ENCODE peak calls at places on chromosomes 11 and 22, in eight cellular contexts. One of them, this sample, is unnamed.

GRCh38 chr22:23750744-23751440 is at the start of gene ZNF70:
- DNase-seq in HCT116: peak; percentile 69
- DNase-seq in A549: peak; percentile 82
- DNase-seq in H1: no peak
- DNase-seq in endothelial cell of umbilical vein: peak; percentile 60
- DNase-seq in GM12878: no peak
- DNase-seq in K562: peak; percentile 85
- DNase-seq in HepG2: peak; percentile 69
- DNase-seq in this sample: peak; percentile 88

GRCh38 chr11:68843052-68843561 is 1.4 kb upstream of the CPT1A start:
- DNase-seq in HCT116: no peak
- DNase-seq in A549: no peak
- DNase-seq in H1: no peak
- DNase-seq in endothelial cell of umbilical vein: peak; percentile 37
- DNase-seq in GM12878: no peak
- DNase-seq in K562: no peak
- DNase-seq in HepG2: no peak
- DNase-seq in this sample: peak; percentile 82

GRCh38 chr11:95154514-95154913 is 64.9 kb downstream of the ENDOD1 start:
- DNase-seq in HCT116: peak; percentile 41
- DNase-seq in A549: peak; percentile 62
- DNase-seq in H1: no peak
- DNase-seq in endothelial cell of umbilical vein: peak; percentile 36
- DNase-seq in GM12878: no peak
- DNase-seq in K562: peak; percentile 34
- DNase-seq in HepG2: peak; percentile 39
- DNase-seq in this sample: peak; percentile 83

GRCh38 chr11:60310407-60310998 is 16.6 kb upstream of the MS4A6E start:
- DNase-seq in HCT116: no peak
- DNase-seq in A549: no peak
- DNase-seq in H1: no peak
- DNase-seq in endothelial cell of umbilical vein: no peak
- DNase-seq in GM12878: peak; percentile 64
- DNase-seq in K562: no peak
- DNase-seq in HepG2: no peak
- DNase-seq in this sample: peak; percentile 7

GRCh38 chr11:23314162-23314561 is 453.9 kb upstream of the CCDC179 start:
- DNase-seq in HCT116: no peak
- DNase-seq in A549: no peak
- DNase-seq in H1: no peak
- DNase-seq in endothelial cell of umbilical vein: peak; percentile 87
- DNase-seq in GM12878: no peak
- DNase-seq in K562: no peak
- DNase-seq in HepG2: no peak
- DNase-seq in this sample: no peak

GRCh38 chr11:1515082-1516060 is 28.8 kb upstream of the MOB2 start:
- DNase-seq in HCT116: peak; percentile 6
- DNase-seq in A549: peak; percentile 52
- DNase-seq in H1: peak; percentile 49
- DNase-seq in endothelial cell of umbilical vein: peak; percentile 63
- DNase-seq in GM12878: no peak
- DNase-seq in K562: peak; percentile 74
- DNase-seq in HepG2: peak; percentile 23
- DNase-seq in this sample: peak; percentile 67

GRCh38 chr11:27088353-27088752 is 47.7 kb downstream of the BBOX1 start:
- DNase-seq in HCT116: no peak
- DNase-seq in A549: no peak
- DNase-seq in H1: no peak
- DNase-seq in endothelial cell of umbilical vein: no peak
- DNase-seq in GM12878: no peak
- DNase-seq in K562: no peak
- DNase-seq in HepG2: no peak
- DNase-seq in this sample: no peak

GRCh38 chr11:2742611-2743426 is 43.0 kb upstream of the KCNQ1OT1 start:
- DNase-seq in HCT116: no peak
- DNase-seq in A549: no peak
- DNase-seq in H1: no peak
- DNase-seq in endothelial cell of umbilical vein: no peak
- DNase-seq in GM12878: no peak
- DNase-seq in K562: no peak
- DNase-seq in HepG2: no peak
- DNase-seq in this sample: no peak

GRCh38 chr11:66044757-66045156 is 4.2 kb downstream of the GAL3ST3 start:
- DNase-seq in HCT116: no peak
- DNase-seq in A549: no peak
- DNase-seq in H1: no peak
- DNase-seq in endothelial cell of umbilical vein: no peak
- DNase-seq in GM12878: no peak
- DNase-seq in K562: no peak
- DNase-seq in HepG2: no peak
- DNase-seq in this sample: no peak

GRCh38 chr22:37486224-37486845 is at the start of gene MFNG:
- DNase-seq in HCT116: no peak
- DNase-seq in A549: peak; percentile 54
- DNase-seq in H1: no peak
- DNase-seq in endothelial cell of umbilical vein: peak; percentile 80
- DNase-seq in GM12878: peak; percentile 26
- DNase-seq in K562: peak; percentile 86
- DNase-seq in HepG2: peak; percentile 64
- DNase-seq in this sample: peak; percentile 70

GRCh38 chr22:26573026-26573662 is 16.8 kb downstream of the TPST2 start:
- DNase-seq in HCT116: no peak
- DNase-seq in A549: no peak
- DNase-seq in H1: no peak
- DNase-seq in endothelial cell of umbilical vein: peak; percentile 93
- DNase-seq in GM12878: no peak
- DNase-seq in K562: no peak
- DNase-seq in HepG2: no peak
- DNase-seq in this sample: peak; percentile 86

GRCh38 chr11:20000393-20001134 is 159.7 kb downstream of the DBX1 start:
- DNase-seq in HCT116: no peak
- DNase-seq in A549: peak; percentile 48
- DNase-seq in H1: peak; percentile 96
- DNase-seq in endothelial cell of umbilical vein: no peak
- DNase-seq in GM12878: no peak
- DNase-seq in K562: no peak
- DNase-seq in HepG2: peak; percentile 88
- DNase-seq in this sample: no peak

GRCh38 chr22:26643368-26644100 is 13.9 kb upstream of the MIAT start:
- DNase-seq in HCT116: no peak
- DNase-seq in A549: no peak
- DNase-seq in H1: no peak
- DNase-seq in endothelial cell of umbilical vein: no peak
- DNase-seq in GM12878: no peak
- DNase-seq in K562: no peak
- DNase-seq in HepG2: no peak
- DNase-seq in this sample: no peak

GRCh38 chr11:1090600-1091331 is 16.1 kb downstream of the MUC2 start:
- DNase-seq in HCT116: no peak
- DNase-seq in A549: no peak
- DNase-seq in H1: no peak
- DNase-seq in endothelial cell of umbilical vein: no peak
- DNase-seq in GM12878: no peak
- DNase-seq in K562: no peak
- DNase-seq in HepG2: no peak
- DNase-seq in this sample: no peak

GRCh38 chr22:19691721-19692341 is 22.5 kb upstream of the SEPTIN5 start:
- DNase-seq in HCT116: peak; percentile 40
- DNase-seq in A549: peak; percentile 73
- DNase-seq in H1: no peak
- DNase-seq in endothelial cell of umbilical vein: peak; percentile 35
- DNase-seq in GM12878: no peak
- DNase-seq in K562: peak; percentile 93
- DNase-seq in HepG2: no peak
- DNase-seq in this sample: no peak

GRCh38 chr22:36454916-36455570 is 26.4 kb downstream of the TXN2 start:
- DNase-seq in HCT116: peak; percentile 80
- DNase-seq in A549: peak; percentile 94
- DNase-seq in H1: peak; percentile 91
- DNase-seq in endothelial cell of umbilical vein: peak; percentile 92
- DNase-seq in GM12878: peak; percentile 50
- DNase-seq in K562: peak; percentile 93
- DNase-seq in HepG2: no peak
- DNase-seq in this sample: peak; percentile 96

GRCh38 chr22:45239378-45240136 is 1.1 kb downstream of the KIAA0930 start:
- DNase-seq in HCT116: no peak
- DNase-seq in A549: no peak
- DNase-seq in H1: no peak
- DNase-seq in endothelial cell of umbilical vein: no peak
- DNase-seq in GM12878: no peak
- DNase-seq in K562: no peak
- DNase-seq in HepG2: no peak
- DNase-seq in this sample: peak; percentile 76

GRCh38 chr11:27700351-27701261 is at the start of gene BDNF:
- DNase-seq in HCT116: no peak
- DNase-seq in A549: peak; percentile 67
- DNase-seq in H1: no peak
- DNase-seq in endothelial cell of umbilical vein: peak; percentile 55
- DNase-seq in GM12878: no peak
- DNase-seq in K562: no peak
- DNase-seq in HepG2: no peak
- DNase-seq in this sample: no peak

GRCh38 chr11:67516806-67517205 is 6.4 kb downstream of the CABP2 start:
- DNase-seq in HCT116: no peak
- DNase-seq in A549: no peak
- DNase-seq in H1: no peak
- DNase-seq in endothelial cell of umbilical vein: no peak
- DNase-seq in GM12878: no peak
- DNase-seq in K562: no peak
- DNase-seq in HepG2: no peak
- DNase-seq in this sample: no peak

GRCh38 chr11:87020764-87021365 is 16.9 kb upstream of the TMEM135 start:
- DNase-seq in HCT116: no peak
- DNase-seq in A549: no peak
- DNase-seq in H1: no peak
- DNase-seq in endothelial cell of umbilical vein: peak; percentile 45
- DNase-seq in GM12878: no peak
- DNase-seq in K562: no peak
- DNase-seq in HepG2: no peak
- DNase-seq in this sample: no peak

GRCh38 chr11:117327567-117328413 is at the start of gene CEP164:
- DNase-seq in HCT116: peak; percentile 91
- DNase-seq in A549: peak; percentile 94
- DNase-seq in H1: peak; percentile 86
- DNase-seq in endothelial cell of umbilical vein: peak; percentile 95
- DNase-seq in GM12878: peak; percentile 89
- DNase-seq in K562: peak; percentile 95
- DNase-seq in HepG2: peak; percentile 93
- DNase-seq in this sample: peak; percentile 98
- TF ChIP-seq POLR2A in HCT116: no peak
- TF ChIP-seq POLR2A in A549: peak; percentile 45
- TF ChIP-seq POLR2A in H1: no peak
- TF ChIP-seq POLR2A in endothelial cell of umbilical vein: peak; percentile 85
- TF ChIP-seq POLR2A in GM12878: peak; percentile 85
- TF ChIP-seq POLR2A in K562: peak; percentile 79
- TF ChIP-seq POLR2A in HepG2: peak; percentile 55
- TF ChIP-seq POLR2A in this sample: no peak

GRCh38 chr11:115925568-115925904 is 421.3 kb upstream of the CADM1 start:
- DNase-seq in HCT116: no peak
- DNase-seq in A549: no peak
- DNase-seq in H1: no peak
- DNase-seq in endothelial cell of umbilical vein: no peak
- DNase-seq in GM12878: no peak
- DNase-seq in K562: no peak
- DNase-seq in HepG2: no peak
- DNase-seq in this sample: no peak

GRCh38 chr11:115927823-115928329 is 423.7 kb upstream of the CADM1 start:
- DNase-seq in HCT116: no peak
- DNase-seq in A549: no peak
- DNase-seq in H1: no peak
- DNase-seq in endothelial cell of umbilical vein: no peak
- DNase-seq in GM12878: peak; percentile 87
- DNase-seq in K562: no peak
- DNase-seq in HepG2: no peak
- DNase-seq in this sample: no peak

GRCh38 chr11:115926090-115926489 is 421.9 kb upstream of the CADM1 start:
- DNase-seq in HCT116: no peak
- DNase-seq in A549: no peak
- DNase-seq in H1: no peak
- DNase-seq in endothelial cell of umbilical vein: no peak
- DNase-seq in GM12878: no peak
- DNase-seq in K562: no peak
- DNase-seq in HepG2: no peak
- DNase-seq in this sample: no peak

GRCh38 chr11:115924744-115925567 is 420.7 kb upstream of the CADM1 start:
- DNase-seq in HCT116: no peak
- DNase-seq in A549: no peak
- DNase-seq in H1: no peak
- DNase-seq in endothelial cell of umbilical vein: no peak
- DNase-seq in GM12878: peak; percentile 99
- DNase-seq in K562: no peak
- DNase-seq in HepG2: no peak
- DNase-seq in this sample: no peak

GRCh38 chr11:115926601-115927000 is 422.4 kb upstream of the CADM1 start:
- DNase-seq in HCT116: no peak
- DNase-seq in A549: no peak
- DNase-seq in H1: no peak
- DNase-seq in endothelial cell of umbilical vein: no peak
- DNase-seq in GM12878: no peak
- DNase-seq in K562: no peak
- DNase-seq in HepG2: no peak
- DNase-seq in this sample: no peak
- TF ChIP-seq MAX in HCT116: no peak
- TF ChIP-seq MAX in A549: no peak
- TF ChIP-seq MAX in H1: no peak
- TF ChIP-seq MAX in endothelial cell of umbilical vein: no peak
- TF ChIP-seq MAX in GM12878: no peak
- TF ChIP-seq MAX in K562: no peak
- TF ChIP-seq MAX in HepG2: no peak
- TF ChIP-seq MAX in this sample: no peak

GRCh38 chr22:21629262-21630149 is at the start of gene YDJC:
- DNase-seq in HCT116: peak; percentile 87
- DNase-seq in A549: peak; percentile 92
- DNase-seq in H1: peak; percentile 82
- DNase-seq in endothelial cell of umbilical vein: peak; percentile 92
- DNase-seq in GM12878: peak; percentile 73
- DNase-seq in K562: peak; percentile 100
- DNase-seq in HepG2: peak; percentile 90
- DNase-seq in this sample: peak; percentile 96
- TF ChIP-seq POLR2A in HCT116: peak; percentile 73
- TF ChIP-seq POLR2A in A549: peak; percentile 79
- TF ChIP-seq POLR2A in H1: no peak
- TF ChIP-seq POLR2A in endothelial cell of umbilical vein: peak; percentile 69
- TF ChIP-seq POLR2A in GM12878: peak; percentile 84
- TF ChIP-seq POLR2A in K562: no peak
- TF ChIP-seq POLR2A in HepG2: peak; percentile 85
- TF ChIP-seq POLR2A in this sample: peak; percentile 83

DNA sequence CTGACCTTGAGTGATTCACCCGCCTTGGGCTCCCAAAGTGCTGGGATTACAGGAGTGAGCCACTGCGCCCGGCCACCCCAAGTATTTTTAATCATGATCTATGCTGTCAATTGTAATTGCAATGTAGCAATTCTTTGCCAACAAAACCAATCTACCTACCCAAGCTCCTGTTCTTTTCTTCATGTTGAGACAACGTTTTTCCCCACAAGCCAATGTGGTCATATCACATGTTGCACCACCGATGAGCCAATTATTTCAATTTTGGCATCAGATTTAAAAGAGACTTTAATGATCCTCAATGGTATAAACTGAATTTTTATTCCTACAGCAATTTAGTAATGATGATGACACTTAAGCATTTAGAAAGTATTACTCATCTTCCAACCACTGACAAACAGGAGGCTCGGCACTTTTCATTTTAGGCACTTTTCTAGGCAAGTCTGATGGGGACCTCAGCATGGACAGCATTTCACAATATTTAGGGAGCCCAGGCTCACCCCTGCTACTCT is 291.3 kb downstream of the ST3GAL4 start:
- DNase-seq in HCT116: no peak
- DNase-seq in A549: no peak
- DNase-seq in H1: no peak
- DNase-seq in endothelial cell of umbilical vein: no peak
- DNase-seq in GM12878: no peak
- DNase-seq in K562: no peak
- DNase-seq in HepG2: no peak
- DNase-seq in this sample: no peak
- TF ChIP-seq MAX in HCT116: no peak
- TF ChIP-seq MAX in A549: no peak
- TF ChIP-seq MAX in H1: no peak
- TF ChIP-seq MAX in endothelial cell of umbilical vein: no peak
- TF ChIP-seq MAX in GM12878: no peak
- TF ChIP-seq MAX in K562: no peak
- TF ChIP-seq MAX in HepG2: no peak
- TF ChIP-seq MAX in this sample: no peak

This sample was measured in NB4.